ENCODE peak calls at places on chromosomes 3 and 15, in five cellular contexts. B is Peyer's patch, T is epithelial cell of proximal tubule, W is fibroblast of mammary gland, I is fibroblast of lung. X is an unnamed sample.

GRCh38 chr3:158679547-158680000 is 7.1 kb upstream of the LXN start:
- DNase-seq in B (no peak), W (peak), T (no peak), I (peak), X (no peak)

GRCh38 chr3:194196876-194197275 is 60.9 kb downstream of the HES1 start:
- DNase-seq in T (no peak), I (peak), B (no peak), W (no peak), X (no peak)

GRCh38 chr3:8371085-8371551 is 130.5 kb upstream of the LMCD1 start:
- DNase-seq in W (peak), T (no peak), I (peak), B (no peak), X (peak)

GRCh38 chr3:128329491-128330300 is 137.0 kb downstream of the DNAJB8 start:
- DNase-seq in T (no peak), I (no peak), W (no peak), B (no peak), X (no peak)

GRCh38 chr3:9415485-9416138 is 18.2 kb downstream of the SETD5 start:
- DNase-seq in W (no peak), B (no peak), I (no peak), T (no peak), X (no peak)

GRCh38 chr3:167166594-167167253 is 213.4 kb downstream of the ZBBX start:
- DNase-seq in T (no peak), I (peak), W (no peak), B (no peak), X (no peak)

GRCh38 chr15:57003418-57003817 is 85.0 kb downstream of the TCF12 start:
- DNase-seq in I (peak), B (no peak), W (peak), T (no peak), X (peak)

GRCh38 chr3:184240384-184241140 is 8.2 kb downstream of the ALG3 start:
- DNase-seq in I (peak), B (no peak), T (no peak), W (peak), X (no peak)

GRCh38 chr15:75785771-75786563 is 57.3 kb upstream of the UBE2Q2 start:
- DNase-seq in T (no peak), I (peak), B (no peak), W (no peak), X (no peak)

GRCh38 chr3:111200027-111200426 is 128.4 kb downstream of the NECTIN3 start:
- DNase-seq in B (no peak), W (no peak), T (no peak), I (peak), X (no peak)

GRCh38 chr3:169122407-169122806 is 541.1 kb downstream of the MECOM start:
- DNase-seq in T (no peak), B (no peak), I (no peak), W (no peak), X (no peak)

GRCh38 chr3:8301977-8302589 is 199.5 kb upstream of the LMCD1 start:
- DNase-seq in W (peak), B (no peak), T (peak), I (peak), X (peak)

GRCh38 chr15:84736375-84736774 is 12.0 kb upstream of the ZNF592 start:
- DNase-seq in I (no peak), B (no peak), W (no peak), T (no peak), X (no peak)

GRCh38 chr3:139937674-139938279 is 2.8 kb downstream of the CLSTN2 start:
- DNase-seq in B (no peak), T (no peak), I (peak), W (peak), X (no peak)

GRCh38 chr3:113754486-113755159 is 7.8 kb downstream of the ATP6V1A start:
- DNase-seq in B (no peak), W (peak), I (no peak), T (no peak), X (no peak)

GRCh38 chr15:80309769-80310384 is 57.9 kb upstream of the CTXND1 start:
- DNase-seq in T (peak), B (no peak), I (peak), W (peak), X (no peak)

GRCh38 chr15:62618432-62618831 is 424.1 kb upstream of the TPM1 start:
- DNase-seq in I (peak), T (no peak), B (no peak), W (peak), X (no peak)

GRCh38 chr3:51550080-51550819 is 11.7 kb downstream of the RAD54L2 start:
- DNase-seq in T (no peak), W (no peak), B (no peak), I (no peak), X (no peak)

GRCh38 chr15:75073197-75073596 is 49.8 kb downstream of the PPCDC start:
- DNase-seq in T (no peak), W (no peak), B (no peak), I (no peak), X (no peak)

GRCh38 chr3:130894130-130894872 is 417 bp downstream of the ATP2C1 start:
- DNase-seq in B (peak), W (no peak), I (peak), T (no peak), X (no peak)

GRCh38 chr3:46856576-46857471 is 6.4 kb downstream of the MYL3 start:
- DNase-seq in I (no peak), B (peak), T (no peak), W (no peak), X (no peak)

GRCh38 chr15:39746176-39746575 is 36.5 kb downstream of the FSIP1 start:
- DNase-seq in I (no peak), W (peak), T (no peak), B (no peak), X (peak)

GRCh38 chr3:184291044-184291737 is 7.8 kb upstream of the PSMD2 start:
- DNase-seq in W (no peak), T (no peak), I (no peak), B (no peak), X (no peak)

GRCh38 chr15:48365575-48365974 is 34.3 kb downstream of the DUT start:
- DNase-seq in T (no peak), B (no peak), I (no peak), W (no peak), X (no peak)

GRCh38 chr3:107218864-107219269 is 158.4 kb upstream of the CCDC54 start:
- DNase-seq in W (no peak), T (no peak), I (no peak), B (no peak), X (no peak)

GRCh38 chr3:117105650-117106049 is 396.1 kb downstream of the TUSC7 start:
- DNase-seq in T (no peak), B (no peak), W (peak), I (peak), X (peak)

GRCh38 chr15:59227021-59227420 is 20.4 kb downstream of the LDHAL6B start:
- DNase-seq in B (no peak), W (no peak), T (no peak), I (no peak), X (no peak)

GRCh38 chr15:88012233-88012632 is 244.3 kb downstream of the NTRK3 start:
- DNase-seq in I (no peak), B (no peak), T (no peak), W (no peak), X (no peak)

GRCh38 chr3:72413228-72413627 is 435.0 kb downstream of the SHQ1 start:
- DNase-seq in W (peak), B (no peak), T (no peak), I (peak), X (no peak)

GRCh38 chr15:96330450-96331140 is at the start of gene NR2F2:
- DNase-seq in W (peak), T (peak), B (peak), I (peak), X (peak)

GRCh38 chr15:96331942-96332853 is 1.7 kb downstream of the NR2F2 start:
- DNase-seq in I (peak), W (peak), B (no peak), T (no peak), X (no peak)

GRCh38 chr15:96330064-96330449 is 443 bp upstream of the NR2F2 start:
- DNase-seq in B (no peak), T (no peak), W (peak), I (peak), X (no peak)

GRCh38 chr15:96332854-96333193 is 2.3 kb downstream of the NR2F2 start:
- DNase-seq in B (no peak), T (no peak), W (peak), I (peak), X (no peak)

GRCh38 chr15:96331141-96331941 is 841 bp downstream of the NR2F2 start:
- DNase-seq in B (no peak), W (peak), I (peak), T (no peak), X (no peak)
- H3K4me3 ChIP-seq in B (peak), W (peak), I (peak), T (peak), X (peak)

DNA sequence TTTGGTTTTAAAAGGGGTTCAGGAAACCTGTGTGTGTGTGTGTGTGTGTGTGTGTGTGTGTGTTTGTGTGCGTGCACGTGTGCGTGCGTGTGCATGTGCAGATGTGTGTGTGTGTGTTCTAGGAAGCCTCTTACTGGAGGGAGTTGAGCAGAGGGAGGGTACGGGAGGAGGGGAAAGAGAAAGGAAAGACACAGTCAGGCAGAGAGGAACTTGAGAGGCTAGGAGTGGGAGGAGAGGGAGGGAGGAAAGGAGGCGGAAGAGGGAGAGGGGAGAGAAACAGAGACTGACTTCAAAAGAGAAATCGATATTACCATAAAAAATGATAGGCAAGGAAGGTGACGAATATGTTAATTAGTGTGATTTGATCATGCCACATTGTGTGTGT is 34.1 kb downstream of the ATP2B2 start:
- DNase-seq in B (no peak), I (peak), T (no peak), W (peak), X (no peak)
- H3K4me3 ChIP-seq in B (no peak), I (no peak), T (no peak), W (no peak), X (no peak)

GRCh38 chr3:13273604-13274105 is 146.5 kb downstream of the NUP210 start:
- DNase-seq in B (peak), W (no peak), T (no peak), I (no peak), X (no peak)
- H3K4me3 ChIP-seq in B (no peak), W (no peak), T (no peak), I (no peak), X (no peak)

GRCh38 chr3:147925272-147925671 is 516.1 kb downstream of the ZIC1 start:
- DNase-seq in T (no peak), I (peak), W (no peak), B (no peak), X (no peak)
- H3K4me3 ChIP-seq in T (no peak), I (no peak), W (no peak), B (no peak), X (no peak)

DNA sequence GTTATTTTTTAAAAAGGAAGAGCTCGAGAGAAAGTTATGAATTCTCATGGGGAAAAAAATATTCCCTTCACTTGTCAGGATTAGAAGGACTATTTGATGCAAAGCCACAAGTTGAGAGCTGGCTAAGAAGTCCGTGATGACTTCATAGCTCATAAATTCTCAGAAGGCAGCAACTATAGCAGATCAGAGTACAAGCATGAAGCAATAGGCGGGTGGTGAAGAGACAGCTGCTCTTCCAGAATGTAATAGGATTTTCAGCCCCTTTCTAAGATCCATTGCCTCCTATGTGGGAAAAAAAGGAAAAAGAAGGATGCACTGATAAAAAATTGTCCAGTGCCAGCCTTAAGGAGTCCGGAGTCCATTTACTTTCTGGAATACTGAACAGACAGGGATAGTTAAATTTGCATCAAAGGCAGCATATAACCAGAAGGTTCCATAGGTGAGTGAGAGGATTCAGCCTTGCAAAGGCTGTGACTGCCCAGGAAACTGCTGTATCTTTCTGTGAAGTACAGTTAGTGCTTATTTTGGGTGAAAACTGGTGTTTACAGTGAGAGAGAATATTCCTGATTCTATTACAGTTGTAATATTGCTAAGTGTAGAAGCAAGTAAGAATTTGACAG is 929.5 kb upstream of the ALCAM start:
- DNase-seq in B (no peak), W (peak), T (peak), I (peak), X (peak)
- H3K4me3 ChIP-seq in B (no peak), W (no peak), T (no peak), I (no peak), X (no peak)

GRCh38 chr15:31364301-31365031 is 37.8 kb downstream of the KLF13 start:
- DNase-seq in B (peak), W (no peak), I (no peak), T (no peak), X (no peak)
- H3K4me3 ChIP-seq in B (peak), W (no peak), I (no peak), T (no peak), X (no peak)

GRCh38 chr3:65595997-65596300 is 442.8 kb downstream of the MAGI1 start:
- DNase-seq in T (no peak), W (no peak), I (no peak), B (no peak), X (no peak)
- H3K4me3 ChIP-seq in T (no peak), W (no peak), I (no peak), B (no peak), X (no peak)

GRCh38 chr15:100154338-100154737 is 187.4 kb downstream of the ADAMTS17 start:
- DNase-seq in T (no peak), W (no peak), I (no peak), B (no peak), X (no peak)

GRCh38 chr15:100158368-100158767 is 183.4 kb downstream of the ADAMTS17 start:
- DNase-seq in W (no peak), I (no peak), T (no peak), B (no peak), X (no peak)

GRCh38 chr15:100159436-100159835 is 182.3 kb downstream of the ADAMTS17 start:
- DNase-seq in B (no peak), W (no peak), I (peak), T (no peak), X (no peak)

GRCh38 chr15:100152463-100152862 is 189.3 kb downstream of the ADAMTS17 start:
- DNase-seq in I (no peak), B (no peak), T (no peak), W (no peak), X (no peak)

GRCh38 chr15:100156201-100156600 is 185.6 kb downstream of the ADAMTS17 start:
- DNase-seq in T (no peak), B (no peak), W (no peak), I (no peak), X (no peak)
- H3K4me3 ChIP-seq in T (no peak), B (no peak), W (no peak), I (no peak), X (no peak)

DNA sequence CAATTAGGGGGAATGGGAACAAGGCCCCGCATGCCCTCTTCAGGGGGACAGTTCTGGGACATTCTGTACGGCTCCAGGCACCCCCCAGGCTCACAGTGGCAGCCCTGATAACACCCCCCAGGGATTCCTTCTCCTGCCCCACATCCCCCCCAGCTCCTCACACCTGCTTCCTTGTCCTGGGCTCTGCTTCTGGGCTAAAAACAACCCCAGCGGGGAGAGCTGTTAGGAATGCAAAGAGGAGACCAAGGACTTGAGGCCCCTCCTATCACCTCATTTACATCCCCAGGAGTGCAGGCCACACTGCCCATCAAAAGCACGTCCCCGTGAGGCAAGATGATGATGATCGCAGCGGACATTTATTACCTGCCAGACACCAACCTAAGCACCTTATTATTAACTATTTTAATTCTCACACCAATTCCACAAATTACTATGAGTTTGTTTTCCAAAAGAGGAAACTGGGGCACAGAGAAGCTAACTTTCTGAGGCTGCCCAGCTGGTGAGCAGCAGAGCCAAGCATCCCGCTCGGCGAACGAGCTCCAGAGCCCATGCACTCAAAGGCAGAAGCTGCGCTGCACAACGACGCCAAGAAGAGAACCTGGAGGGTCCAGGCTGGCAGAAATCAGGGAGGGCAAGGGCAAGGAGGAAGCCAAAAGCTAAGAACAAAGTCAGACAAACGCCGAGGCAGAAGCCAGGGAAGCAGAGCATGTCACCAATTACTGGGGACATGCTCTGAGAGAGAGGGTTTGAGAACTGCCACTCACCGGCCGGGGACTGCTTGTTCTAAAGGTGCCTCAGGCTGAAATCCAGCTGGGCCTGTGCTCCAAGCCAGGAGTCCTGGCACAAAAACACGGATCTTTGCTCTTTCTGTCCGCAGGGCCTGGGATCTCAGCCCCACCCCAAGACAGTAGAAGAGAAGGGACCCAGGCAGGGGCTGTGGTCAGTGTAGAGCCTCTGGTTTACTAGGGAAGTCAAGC is 76.2 kb upstream of the NSMCE3 start:
- DNase-seq in W (no peak), B (no peak), T (no peak), I (no peak), X (no peak)
- H3K4me3 ChIP-seq in W (no peak), B (no peak), T (no peak), I (no peak), X (no peak)